ENCODE peak calls at places on chromosomes 16 and 17, in five cellular contexts. One of them, this sample, is unnamed.

GRCh38 chr16:86747761-86748160 is 169.4 kb downstream of the FOXL1 start:
- DNase-seq in mucosa of descending colon: no peak
- DNase-seq in esophagus squamous epithelium: no peak
- DNase-seq in lung: no peak
- DNase-seq in uterus: no peak
- DNase-seq in this sample: no peak

GRCh38 chr17:80109066-80109618 is 7.8 kb downstream of the GAA start:
- DNase-seq in mucosa of descending colon: no peak
- DNase-seq in uterus: no peak
- DNase-seq in esophagus squamous epithelium: no peak
- DNase-seq in lung: no peak
- DNase-seq in this sample: peak; percentile 4

GRCh38 chr17:77523562-77523961 is 382.8 kb downstream of the SEC14L1 start:
- DNase-seq in lung: no peak
- DNase-seq in esophagus squamous epithelium: no peak
- DNase-seq in mucosa of descending colon: no peak
- DNase-seq in uterus: peak; percentile 8
- DNase-seq in this sample: no peak

GRCh38 chr16:78211951-78212350 is 112.5 kb downstream of the WWOX start:
- DNase-seq in esophagus squamous epithelium: no peak
- DNase-seq in mucosa of descending colon: no peak
- DNase-seq in uterus: no peak
- DNase-seq in lung: no peak
- DNase-seq in this sample: peak; percentile 89

GRCh38 chr16:66512589-66513404 is 37.1 kb downstream of the TK2 start:
- DNase-seq in esophagus squamous epithelium: no peak
- DNase-seq in mucosa of descending colon: no peak
- DNase-seq in lung: no peak
- DNase-seq in uterus: no peak
- DNase-seq in this sample: peak; percentile 66

GRCh38 chr17:34252138-34252889 is 2.8 kb upstream of the CCL2 start:
- DNase-seq in mucosa of descending colon: peak; percentile 81
- DNase-seq in uterus: peak; percentile 96
- DNase-seq in esophagus squamous epithelium: no peak
- DNase-seq in lung: peak; percentile 87
- DNase-seq in this sample: peak; percentile 16

GRCh38 chr16:13680021-13680672 is 239.8 kb upstream of the ERCC4 start:
- DNase-seq in mucosa of descending colon: no peak
- DNase-seq in uterus: no peak
- DNase-seq in esophagus squamous epithelium: no peak
- DNase-seq in lung: no peak
- DNase-seq in this sample: no peak

GRCh38 chr17:199195-199604 is 17.8 kb upstream of the DOC2B start:
- DNase-seq in uterus: no peak
- DNase-seq in lung: no peak
- DNase-seq in esophagus squamous epithelium: no peak
- DNase-seq in mucosa of descending colon: no peak
- DNase-seq in this sample: no peak

GRCh38 chr16:71367243-71367976 is 8.9 kb downstream of the CALB2 start:
- DNase-seq in uterus: no peak
- DNase-seq in lung: no peak
- DNase-seq in esophagus squamous epithelium: no peak
- DNase-seq in mucosa of descending colon: no peak
- DNase-seq in this sample: peak; percentile 17

GRCh38 chr17:15262291-15263205 is 2.6 kb downstream of the PMP22 start:
- DNase-seq in mucosa of descending colon: peak; percentile 88
- DNase-seq in esophagus squamous epithelium: peak; percentile 28
- DNase-seq in uterus: peak; percentile 91
- DNase-seq in lung: peak; percentile 77
- DNase-seq in this sample: peak; percentile 20

GRCh38 chr16:19757026-19757425 is 39.0 kb downstream of the IQCK start:
- DNase-seq in mucosa of descending colon: no peak
- DNase-seq in uterus: no peak
- DNase-seq in esophagus squamous epithelium: no peak
- DNase-seq in lung: no peak
- DNase-seq in this sample: peak; percentile 49

GRCh38 chr17:78899361-78900260 is 3.4 kb downstream of the CEP295NL start:
- DNase-seq in mucosa of descending colon: no peak
- DNase-seq in esophagus squamous epithelium: no peak
- DNase-seq in uterus: no peak
- DNase-seq in lung: peak; percentile 68
- DNase-seq in this sample: no peak

GRCh38 chr17:7383742-7384488 is 3.0 kb downstream of the TNK1 start:
- DNase-seq in uterus: peak; percentile 46
- DNase-seq in lung: no peak
- DNase-seq in mucosa of descending colon: peak; percentile 76
- DNase-seq in esophagus squamous epithelium: no peak
- DNase-seq in this sample: no peak

GRCh38 chr17:74750039-74750326 is 1.6 kb downstream of the NHERF1 start:
- DNase-seq in uterus: no peak
- DNase-seq in lung: no peak
- DNase-seq in mucosa of descending colon: no peak
- DNase-seq in esophagus squamous epithelium: no peak
- DNase-seq in this sample: no peak

GRCh38 chr16:88977028-88977844 is at the start of gene CBFA2T3:
- DNase-seq in lung: peak; percentile 76
- DNase-seq in mucosa of descending colon: peak; percentile 87
- DNase-seq in esophagus squamous epithelium: peak; percentile 37
- DNase-seq in uterus: peak; percentile 34
- DNase-seq in this sample: no peak

GRCh38 chr16:54121084-54121483 is 165.5 kb downstream of the IRX3 start:
- DNase-seq in mucosa of descending colon: no peak
- DNase-seq in lung: no peak
- DNase-seq in uterus: no peak
- DNase-seq in esophagus squamous epithelium: no peak
- DNase-seq in this sample: peak; percentile 65

GRCh38 chr16:11871193-11871592 is 19.9 kb upstream of the RSL1D1 start:
- DNase-seq in uterus: no peak
- DNase-seq in mucosa of descending colon: no peak
- DNase-seq in lung: peak; percentile 37
- DNase-seq in esophagus squamous epithelium: no peak
- DNase-seq in this sample: no peak

GRCh38 chr16:69917739-69918138 is 33.4 kb upstream of the CLEC18A start:
- DNase-seq in esophagus squamous epithelium: no peak
- DNase-seq in uterus: peak; percentile 73
- DNase-seq in lung: no peak
- DNase-seq in mucosa of descending colon: no peak
- DNase-seq in this sample: peak; percentile 94

GRCh38 chr16:69318911-69319289 is 7.8 kb downstream of the VPS4A start:
- DNase-seq in uterus: peak; percentile 8
- DNase-seq in mucosa of descending colon: no peak
- DNase-seq in lung: no peak
- DNase-seq in esophagus squamous epithelium: no peak
- DNase-seq in this sample: no peak

GRCh38 chr17:28996554-28997096 is 9.2 kb downstream of the SEZ6 start:
- DNase-seq in uterus: no peak
- DNase-seq in lung: no peak
- DNase-seq in mucosa of descending colon: no peak
- DNase-seq in esophagus squamous epithelium: no peak
- DNase-seq in this sample: no peak

GRCh38 chr17:21174719-21175118 is 39.2 kb downstream of the TMEM11 start:
- DNase-seq in uterus: peak; percentile 57
- DNase-seq in lung: no peak
- DNase-seq in esophagus squamous epithelium: no peak
- DNase-seq in mucosa of descending colon: no peak
- DNase-seq in this sample: no peak

GRCh38 chr16:58126451-58126968 is 2.7 kb downstream of the CFAP20 start:
- DNase-seq in uterus: no peak
- DNase-seq in mucosa of descending colon: no peak
- DNase-seq in esophagus squamous epithelium: no peak
- DNase-seq in lung: no peak
- DNase-seq in this sample: no peak

GRCh38 chr16:81251871-81252270 is 13.4 kb downstream of the BCO1 start:
- DNase-seq in lung: no peak
- DNase-seq in uterus: no peak
- DNase-seq in esophagus squamous epithelium: no peak
- DNase-seq in mucosa of descending colon: no peak
- DNase-seq in this sample: no peak

GRCh38 chr17:34412965-34413441 is 50.0 kb upstream of the CCL1 start:
- DNase-seq in mucosa of descending colon: no peak
- DNase-seq in uterus: no peak
- DNase-seq in esophagus squamous epithelium: no peak
- DNase-seq in lung: no peak
- DNase-seq in this sample: peak; percentile 29

GRCh38 chr16:87635541-87636049 is 33.3 kb downstream of the JPH3 start:
- DNase-seq in lung: peak; percentile 57
- DNase-seq in esophagus squamous epithelium: peak; percentile 5
- DNase-seq in mucosa of descending colon: peak; percentile 77
- DNase-seq in uterus: peak; percentile 42
- DNase-seq in this sample: peak; percentile 21

GRCh38 chr16:67858448-67858993 is 11.0 kb upstream of the CENPT start:
- DNase-seq in mucosa of descending colon: no peak
- DNase-seq in esophagus squamous epithelium: no peak
- DNase-seq in lung: no peak
- DNase-seq in uterus: no peak
- DNase-seq in this sample: no peak

GRCh38 chr17:65086465-65086864 is 29.9 kb upstream of the GNA13 start:
- DNase-seq in lung: no peak
- DNase-seq in mucosa of descending colon: no peak
- DNase-seq in uterus: no peak
- DNase-seq in esophagus squamous epithelium: no peak
- DNase-seq in this sample: no peak

GRCh38 chr16:83272201-83272600 is 535.6 kb upstream of the HSBP1 start:
- DNase-seq in mucosa of descending colon: no peak
- DNase-seq in esophagus squamous epithelium: no peak
- DNase-seq in uterus: no peak
- DNase-seq in lung: no peak
- DNase-seq in this sample: no peak

GRCh38 chr17:43839670-43840101 is 6.7 kb upstream of the MPP3 start:
- DNase-seq in esophagus squamous epithelium: no peak
- DNase-seq in uterus: no peak
- DNase-seq in lung: no peak
- DNase-seq in mucosa of descending colon: peak; percentile 86
- DNase-seq in this sample: peak; percentile 57

GRCh38 chr17:79777844-79778503 is at the start of gene CBX2:
- DNase-seq in uterus: peak; percentile 81
- DNase-seq in lung: peak; percentile 67
- DNase-seq in mucosa of descending colon: peak; percentile 80
- DNase-seq in esophagus squamous epithelium: no peak
- DNase-seq in this sample: peak; percentile 37

GRCh38 chr16:81823111-81823510 is 44.0 kb downstream of the PLCG2 start:
- DNase-seq in esophagus squamous epithelium: no peak
- DNase-seq in uterus: no peak
- DNase-seq in lung: no peak
- DNase-seq in mucosa of descending colon: peak; percentile 82
- DNase-seq in this sample: no peak

GRCh38 chr17:73770115-73770848 is 126.0 kb upstream of the SDK2 start:
- DNase-seq in uterus: peak; percentile 87
- DNase-seq in esophagus squamous epithelium: no peak
- DNase-seq in lung: peak; percentile 65
- DNase-seq in mucosa of descending colon: peak; percentile 66
- DNase-seq in this sample: peak; percentile 78

GRCh38 chr17:62703269-62703775 is 75.9 kb downstream of the MRC2 start:
- DNase-seq in uterus: peak; percentile 33
- DNase-seq in mucosa of descending colon: no peak
- DNase-seq in esophagus squamous epithelium: no peak
- DNase-seq in lung: no peak
- DNase-seq in this sample: peak; percentile 77

GRCh38 chr17:56798916-56799315 is 34.8 kb downstream of the C17orf67 start:
- DNase-seq in lung: no peak
- DNase-seq in mucosa of descending colon: no peak
- DNase-seq in uterus: no peak
- DNase-seq in esophagus squamous epithelium: no peak
- DNase-seq in this sample: no peak

GRCh38 chr17:8041980-8042379 is 3.1 kb downstream of the ALOX15B start:
- DNase-seq in lung: no peak
- DNase-seq in uterus: no peak
- DNase-seq in mucosa of descending colon: no peak
- DNase-seq in esophagus squamous epithelium: no peak
- DNase-seq in this sample: no peak

GRCh38 chr17:38719943-38720641 is 10.0 kb upstream of the CISD3 start:
- DNase-seq in mucosa of descending colon: peak; percentile 55
- DNase-seq in esophagus squamous epithelium: no peak
- DNase-seq in lung: no peak
- DNase-seq in uterus: no peak
- DNase-seq in this sample: no peak
- H3K36me3 ChIP-seq in mucosa of descending colon: no peaks in the 10 kb centered on the region
- H3K36me3 ChIP-seq in esophagus squamous epithelium: peaks cover 45% of the 10 kb centered on the region
- H3K36me3 ChIP-seq in lung: peaks cover 19% of the 10 kb centered on the region
- H3K36me3 ChIP-seq in uterus: no peaks in the 10 kb centered on the region
- H3K36me3 ChIP-seq in this sample: peaks cover 18% of the 10 kb centered on the region

GRCh38 chr17:58344791-58345157 is 7.2 kb downstream of the SUPT4H1 start:
- DNase-seq in uterus: no peak
- DNase-seq in mucosa of descending colon: no peak
- DNase-seq in esophagus squamous epithelium: no peak
- DNase-seq in lung: no peak
- DNase-seq in this sample: no peak
- TF ChIP-seq CTCF in uterus: no peak
- TF ChIP-seq CTCF in mucosa of descending colon: no peak
- TF ChIP-seq CTCF in esophagus squamous epithelium: peak; percentile 34
- TF ChIP-seq CTCF in lung: no peak
- TF ChIP-seq CTCF in this sample: no peak

DNA sequence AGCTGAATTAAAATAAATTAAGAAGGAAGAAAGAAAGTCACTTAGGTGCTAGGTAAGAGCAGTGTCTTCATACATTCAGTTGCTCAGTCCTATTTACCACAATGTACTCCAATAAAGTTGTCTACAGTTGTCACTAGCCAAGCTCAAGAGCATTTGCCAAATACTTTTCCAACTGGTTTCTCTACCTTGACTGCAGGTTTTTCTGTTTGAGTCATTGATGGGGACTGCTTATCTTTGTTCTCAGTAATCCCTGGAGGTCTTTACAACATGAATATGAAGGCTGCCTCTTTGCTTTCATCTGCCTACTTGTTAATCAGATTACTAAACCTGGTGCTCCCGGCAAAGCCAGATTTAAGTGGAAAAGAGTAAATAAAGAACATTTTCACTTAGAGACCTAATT is 64.6 kb upstream of the CLEC18B start:
- DNase-seq in uterus: no peak
- DNase-seq in mucosa of descending colon: no peak
- DNase-seq in lung: no peak
- DNase-seq in esophagus squamous epithelium: no peak
- DNase-seq in this sample: peak; percentile 39
- H3K36me3 ChIP-seq in uterus: no peaks in the 10 kb centered on the region
- H3K36me3 ChIP-seq in mucosa of descending colon: no peaks in the 10 kb centered on the region
- H3K36me3 ChIP-seq in lung: peaks cover 20% of the 10 kb centered on the region
- H3K36me3 ChIP-seq in esophagus squamous epithelium: peaks cover 4% of the 10 kb centered on the region
- H3K36me3 ChIP-seq in this sample: peaks cover 7% of the 10 kb centered on the region

GRCh38 chr16:85704011-85704410 is 15.3 kb upstream of the GINS2 start:
- DNase-seq in lung: no peak
- DNase-seq in esophagus squamous epithelium: no peak
- DNase-seq in mucosa of descending colon: no peak
- DNase-seq in uterus: no peak
- DNase-seq in this sample: no peak

GRCh38 chr16:85708338-85708737 is 19.6 kb upstream of the GINS2 start:
- DNase-seq in uterus: no peak
- DNase-seq in mucosa of descending colon: no peak
- DNase-seq in esophagus squamous epithelium: no peak
- DNase-seq in lung: no peak
- DNase-seq in this sample: no peak

GRCh38 chr16:85707528-85708095 is 18.9 kb upstream of the GINS2 start:
- DNase-seq in mucosa of descending colon: no peak
- DNase-seq in lung: no peak
- DNase-seq in esophagus squamous epithelium: no peak
- DNase-seq in uterus: no peak
- DNase-seq in this sample: no peak

GRCh38 chr16:85706449-85707034 is 17.8 kb upstream of the GINS2 start:
- DNase-seq in esophagus squamous epithelium: no peak
- DNase-seq in lung: no peak
- DNase-seq in mucosa of descending colon: no peak
- DNase-seq in uterus: no peak
- DNase-seq in this sample: no peak

GRCh38 chr16:85704900-85705846 is 16.4 kb upstream of the GINS2 start:
- DNase-seq in esophagus squamous epithelium: no peak
- DNase-seq in lung: no peak
- DNase-seq in mucosa of descending colon: no peak
- DNase-seq in uterus: no peak
- DNase-seq in this sample: no peak
- TF ChIP-seq CTCF in esophagus squamous epithelium: no peak
- TF ChIP-seq CTCF in lung: no peak
- TF ChIP-seq CTCF in mucosa of descending colon: no peak
- TF ChIP-seq CTCF in uterus: no peak
- TF ChIP-seq CTCF in this sample: no peak